ENCODE peak calls at places on chromosomes 16 and 17, in nine cellular contexts. E, A, Q, O, M, X, Z, B and N are unnamed samples.

GRCh38 chr17:74737299-74738050 is 419 bp downstream of the RAB37 start:
- DNase-seq in E (peak; percentile 42), A (no peak), Q (no peak), O (no peak), M (no peak), X (peak; percentile 85), Z (no peak), B (no peak), N (no peak)

GRCh38 chr17:45270828-45271418 is 9.0 kb upstream of the SPATA32 start:
- DNase-seq in E (no peak), A (no peak), Q (peak; percentile 73), O (no peak), M (no peak), X (peak; percentile 68), Z (no peak), B (no peak), N (no peak)

GRCh38 chr17:17572010-17572785 is 19.3 kb downstream of the PEMT start:
- DNase-seq in E (no peak), A (no peak), Q (no peak), O (no peak), M (no peak), X (no peak), Z (no peak), B (no peak), N (no peak)

GRCh38 chr17:64019486-64020067 is 856 bp downstream of the ICAM2 start:
- DNase-seq in E (no peak), A (no peak), Q (no peak), O (no peak), M (peak; percentile 12), X (no peak), Z (no peak), B (peak; percentile 46), N (no peak)

GRCh38 chr17:60439501-60439900 is 17.2 kb downstream of the CHCT1 start:
- DNase-seq in E (no peak), A (no peak), Q (no peak), O (no peak), M (no peak), X (no peak), Z (no peak), B (no peak), N (no peak)

GRCh38 chr17:48392836-48393235 is 37.2 kb downstream of the SKAP1 start:
- DNase-seq in E (no peak), A (no peak), Q (no peak), O (no peak), M (no peak), X (no peak), Z (no peak), B (no peak), N (no peak)

GRCh38 chr16:57775661-57776469 is 26.4 kb downstream of the KIFC3 start:
- DNase-seq in E (peak; percentile 50), A (no peak), Q (no peak), O (peak; percentile 94), M (no peak), X (peak; percentile 58), Z (no peak), B (no peak), N (no peak)

GRCh38 chr16:82167670-82168069 is 2.4 kb downstream of the MPHOSPH6 start:
- DNase-seq in E (no peak), A (no peak), Q (no peak), O (no peak), M (no peak), X (no peak), Z (no peak), B (no peak), N (no peak)

GRCh38 chr17:66165537-66166123 is 26.3 kb downstream of the CEP112 start:
- DNase-seq in E (no peak), A (no peak), Q (peak; percentile 41), O (no peak), M (no peak), X (peak; percentile 78), Z (no peak), B (peak; percentile 5), N (no peak)

GRCh38 chr16:57023541-57024249 is 34.3 kb downstream of the NLRC5 start:
- DNase-seq in E (no peak), A (no peak), Q (no peak), O (no peak), M (peak; percentile 58), X (no peak), Z (no peak), B (no peak), N (no peak)

GRCh38 chr16:8768701-8769100 is 28.7 kb downstream of the TMEM186 start:
- DNase-seq in E (no peak), A (no peak), Q (no peak), O (no peak), M (no peak), X (no peak), Z (no peak), B (no peak), N (no peak)

GRCh38 chr17:412211-413015 is 59.8 kb upstream of the RPH3AL start:
- DNase-seq in E (peak; percentile 59), A (no peak), Q (peak; percentile 23), O (no peak), M (no peak), X (peak; percentile 73), Z (peak; percentile 51), B (no peak), N (no peak)

GRCh38 chr16:22789281-22789945 is 24.5 kb upstream of the HS3ST2 start:
- DNase-seq in E (no peak), A (no peak), Q (no peak), O (peak; percentile 13), M (no peak), X (no peak), Z (no peak), B (no peak), N (no peak)

GRCh38 chr16:49023095-49023494 is 258.5 kb downstream of the CBLN1 start:
- DNase-seq in E (no peak), A (no peak), Q (no peak), O (no peak), M (no peak), X (no peak), Z (no peak), B (no peak), N (no peak)
- TF ChIP-seq EP300 in E (no peak), A (no peak), Q (no peak), O (no peak), M (no peak), X (no peak), Z (no peak), B (no peak), N (no peak)

GRCh38 chr16:64731891-64732290 is 390.0 kb downstream of the CDH11 start:
- DNase-seq in E (no peak), A (no peak), Q (no peak), O (no peak), M (no peak), X (no peak), Z (no peak), B (no peak), N (no peak)

GRCh38 chr16:64724339-64724738 is 397.5 kb downstream of the CDH11 start:
- DNase-seq in E (no peak), A (no peak), Q (no peak), O (no peak), M (no peak), X (no peak), Z (no peak), B (no peak), N (no peak)

DNA sequence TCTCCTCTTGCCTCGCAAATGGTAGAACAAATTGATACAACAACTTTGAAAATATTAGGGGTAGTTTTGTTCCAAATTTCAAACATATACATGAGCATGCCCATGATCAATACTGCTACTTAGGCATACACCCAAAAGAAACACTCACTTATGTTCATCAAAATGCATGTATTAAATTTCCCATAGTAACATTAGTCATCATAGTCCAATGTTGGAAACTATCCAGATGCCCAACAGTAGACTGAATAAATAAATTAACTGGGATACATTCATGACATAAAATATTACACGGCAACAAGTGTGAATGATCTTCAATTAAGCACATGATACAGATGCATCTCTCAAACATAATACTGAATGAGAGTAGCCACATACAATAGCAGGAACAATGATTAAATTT is 391.6 kb downstream of the CDH11 start:
- DNase-seq in E (no peak), A (no peak), Q (no peak), O (no peak), M (no peak), X (no peak), Z (no peak), B (no peak), N (no peak)
- H3K27ac ChIP-seq in E (no peak overlapping the region), A (no peak overlapping the region), Q (no peak overlapping the region), O (no peak overlapping the region), M (no peak overlapping the region), X (no peak overlapping the region), Z (no peak overlapping the region), B (no peak overlapping the region), N (no peak overlapping the region)

DNA sequence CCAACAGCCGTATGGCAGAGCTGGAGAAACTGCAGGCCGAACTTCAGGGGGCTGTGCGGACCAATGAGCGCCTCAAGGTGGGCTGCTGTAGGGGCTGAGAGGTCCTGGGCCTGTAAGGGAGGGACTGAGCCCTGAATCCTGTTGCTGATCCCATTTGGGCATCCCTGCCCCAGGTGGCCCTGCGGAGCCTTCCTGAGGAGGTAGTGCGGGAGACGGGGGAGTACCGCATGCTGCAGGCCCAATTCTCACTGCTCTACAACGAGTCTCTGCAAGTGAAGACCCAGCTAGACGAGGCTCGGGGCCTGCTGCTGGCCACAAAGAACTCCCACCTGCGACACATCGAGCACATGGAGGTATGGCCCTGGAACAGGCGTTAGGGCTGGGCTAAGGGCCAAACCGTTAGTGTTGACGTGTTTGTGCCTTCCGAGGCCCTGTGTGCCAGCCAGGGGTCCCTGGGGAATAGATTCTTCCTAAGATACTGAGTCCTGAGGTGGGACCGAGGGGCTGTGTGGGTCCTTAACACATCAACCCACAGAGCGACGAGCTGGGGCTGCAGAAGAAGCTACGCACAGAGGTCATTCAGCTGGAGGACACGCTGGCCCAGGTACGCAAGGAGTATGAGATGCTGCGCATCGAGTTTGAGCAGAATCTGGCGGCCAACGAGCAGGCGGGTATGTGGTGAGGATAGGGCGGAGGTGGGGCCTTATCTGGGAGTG is 4.2 kb downstream of the RNF40 start:
- DNase-seq in E (no peak), A (no peak), Q (no peak), O (no peak), M (no peak), X (no peak), Z (no peak), B (no peak), N (no peak)
- TF ChIP-seq POLR2AphosphoS5 in E (no peak), A (no peak), Q (no peak), O (no peak), M (no peak), X (no peak), Z (no peak), B (no peak), N (no peak)

GRCh38 chr16:4270091-4270490 is 2.7 kb downstream of the TFAP4 start:
- DNase-seq in E (no peak), A (no peak), Q (no peak), O (no peak), M (no peak), X (no peak), Z (no peak), B (no peak), N (no peak)

GRCh38 chr16:4273858-4274291 is 1.1 kb upstream of the TFAP4 start:
- DNase-seq in E (peak; percentile 55), A (peak; percentile 93), Q (no peak), O (no peak), M (peak; percentile 83), X (peak; percentile 77), Z (peak; percentile 62), B (no peak), N (peak; percentile 66)

GRCh38 chr16:4270595-4270994 is 2.2 kb downstream of the TFAP4 start:
- DNase-seq in E (no peak), A (no peak), Q (no peak), O (no peak), M (no peak), X (no peak), Z (no peak), B (no peak), N (no peak)

GRCh38 chr16:4271176-4272113 is 1.4 kb downstream of the TFAP4 start:
- DNase-seq in E (peak; percentile 93), A (peak; percentile 97), Q (peak; percentile 87), O (no peak), M (peak; percentile 94), X (peak; percentile 90), Z (peak; percentile 92), B (peak; percentile 52), N (peak; percentile 97)

GRCh38 chr16:4272114-4272954 is 489 bp downstream of the TFAP4 start:
- DNase-seq in E (peak; percentile 52), A (no peak), Q (peak; percentile 66), O (no peak), M (peak; percentile 75), X (peak; percentile 75), Z (peak; percentile 45), B (no peak), N (peak; percentile 69)
- TF ChIP-seq EP300 in E (no peak), A (no peak), Q (no peak), O (no peak), M (no peak), X (no peak), Z (no peak), B (no peak), N (no peak)